ENCODE peak calls at places on chromosomes 1 and 21, in ten cellular contexts. One of them, this sample, is unnamed.

GRCh38 chr1:12155328-12155727 is 11.5 kb upstream of the TNFRSF1B start:
- DNase-seq in uterus: no peak
- DNase-seq in A549: no peak
- DNase-seq in heart left ventricle: peak; percentile 1
- DNase-seq in prostate gland: no peak
- DNase-seq in endothelial cell of umbilical vein: no peak
- DNase-seq in ovary: no peak
- DNase-seq in transverse colon: no peak
- DNase-seq in Peyer's patch: no peak
- DNase-seq in adrenal gland: no peak
- DNase-seq in this sample: no peak

GRCh38 chr1:205274041-205274691 is 46.4 kb downstream of the TMCC2 start:
- DNase-seq in uterus: no peak
- DNase-seq in A549: peak; percentile 60
- DNase-seq in heart left ventricle: no peak
- DNase-seq in prostate gland: no peak
- DNase-seq in endothelial cell of umbilical vein: no peak
- DNase-seq in ovary: no peak
- DNase-seq in transverse colon: no peak
- DNase-seq in Peyer's patch: peak; percentile 24
- DNase-seq in adrenal gland: peak; percentile 78
- DNase-seq in this sample: no peak

GRCh38 chr1:37233606-37234005 is 199.3 kb upstream of the GRIK3 start:
- DNase-seq in uterus: no peak
- DNase-seq in A549: no peak
- DNase-seq in heart left ventricle: no peak
- DNase-seq in prostate gland: no peak
- DNase-seq in endothelial cell of umbilical vein: no peak
- DNase-seq in ovary: no peak
- DNase-seq in transverse colon: no peak
- DNase-seq in Peyer's patch: no peak
- DNase-seq in adrenal gland: no peak
- DNase-seq in this sample: no peak

GRCh38 chr1:6969106-6969505 is 183.9 kb downstream of the CAMTA1 start:
- DNase-seq in uterus: no peak
- DNase-seq in A549: no peak
- DNase-seq in heart left ventricle: no peak
- DNase-seq in prostate gland: no peak
- DNase-seq in endothelial cell of umbilical vein: no peak
- DNase-seq in ovary: no peak
- DNase-seq in transverse colon: no peak
- DNase-seq in Peyer's patch: no peak
- DNase-seq in adrenal gland: no peak
- DNase-seq in this sample: no peak

GRCh38 chr1:244350027-244350426 is 101.7 kb downstream of the ADSS2 start:
- DNase-seq in uterus: no peak
- DNase-seq in A549: no peak
- DNase-seq in heart left ventricle: no peak
- DNase-seq in prostate gland: no peak
- DNase-seq in endothelial cell of umbilical vein: no peak
- DNase-seq in ovary: no peak
- DNase-seq in transverse colon: no peak
- DNase-seq in Peyer's patch: peak; percentile 23
- DNase-seq in adrenal gland: no peak
- DNase-seq in this sample: no peak

GRCh38 chr1:114668784-114669561 is 876 bp downstream of the DENND2C start:
- DNase-seq in uterus: no peak
- DNase-seq in A549: no peak
- DNase-seq in heart left ventricle: peak; percentile 21
- DNase-seq in prostate gland: no peak
- DNase-seq in endothelial cell of umbilical vein: no peak
- DNase-seq in ovary: no peak
- DNase-seq in transverse colon: no peak
- DNase-seq in Peyer's patch: no peak
- DNase-seq in adrenal gland: no peak
- DNase-seq in this sample: no peak

GRCh38 chr1:22553991-22554522 is 9.2 kb upstream of the EPHA8 start:
- DNase-seq in uterus: no peak
- DNase-seq in A549: no peak
- DNase-seq in heart left ventricle: no peak
- DNase-seq in prostate gland: no peak
- DNase-seq in endothelial cell of umbilical vein: no peak
- DNase-seq in ovary: no peak
- DNase-seq in transverse colon: peak; percentile 33
- DNase-seq in Peyer's patch: no peak
- DNase-seq in adrenal gland: no peak
- DNase-seq in this sample: no peak

GRCh38 chr1:37472281-37472680 is 2.1 kb upstream of the ZC3H12A start:
- DNase-seq in uterus: no peak
- DNase-seq in A549: no peak
- DNase-seq in heart left ventricle: no peak
- DNase-seq in prostate gland: no peak
- DNase-seq in endothelial cell of umbilical vein: no peak
- DNase-seq in ovary: no peak
- DNase-seq in transverse colon: no peak
- DNase-seq in Peyer's patch: no peak
- DNase-seq in adrenal gland: no peak
- DNase-seq in this sample: no peak

GRCh38 chr1:79617777-79618176 is 611.2 kb upstream of the ADGRL4 start:
- DNase-seq in uterus: no peak
- DNase-seq in A549: no peak
- DNase-seq in heart left ventricle: no peak
- DNase-seq in prostate gland: no peak
- DNase-seq in endothelial cell of umbilical vein: no peak
- DNase-seq in ovary: no peak
- DNase-seq in transverse colon: no peak
- DNase-seq in Peyer's patch: no peak
- DNase-seq in adrenal gland: no peak
- DNase-seq in this sample: no peak

GRCh38 chr21:45982256-45982757 is 737 bp downstream of the COL6A1 start:
- DNase-seq in uterus: peak; percentile 57
- DNase-seq in A549: no peak
- DNase-seq in heart left ventricle: peak; percentile 52
- DNase-seq in prostate gland: no peak
- DNase-seq in endothelial cell of umbilical vein: peak; percentile 10
- DNase-seq in ovary: no peak
- DNase-seq in transverse colon: peak; percentile 26
- DNase-seq in Peyer's patch: no peak
- DNase-seq in adrenal gland: no peak
- DNase-seq in this sample: no peak
- TF ChIP-seq POLR2A in uterus: no peak
- TF ChIP-seq POLR2A in A549: no peak
- TF ChIP-seq POLR2A in heart left ventricle: no peak
- TF ChIP-seq POLR2A in prostate gland: no peak
- TF ChIP-seq POLR2A in endothelial cell of umbilical vein: no peak
- TF ChIP-seq POLR2A in ovary: peak; percentile 17
- TF ChIP-seq POLR2A in transverse colon: no peak
- TF ChIP-seq POLR2A in Peyer's patch: no peak
- TF ChIP-seq POLR2A in adrenal gland: no peak
- TF ChIP-seq POLR2A in this sample: no peak

DNA sequence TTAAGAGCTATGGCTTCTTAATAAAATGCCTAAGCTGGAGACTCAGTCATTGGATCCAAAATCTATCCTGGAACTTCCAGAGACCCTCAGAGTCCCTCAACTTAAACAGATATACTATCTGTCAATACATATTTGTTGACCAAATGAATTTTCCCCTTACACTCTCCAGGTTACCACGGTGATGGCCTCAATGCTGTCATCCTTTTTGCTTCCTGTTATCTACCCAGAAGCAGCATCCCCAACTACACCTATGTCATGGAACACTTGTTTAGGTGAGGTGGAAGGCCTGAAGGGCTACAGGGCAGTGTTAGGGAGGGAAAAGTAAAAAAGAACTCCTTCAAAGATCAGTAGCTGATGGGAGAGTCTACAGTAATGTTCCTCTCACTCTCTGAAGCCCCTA is 4.4 kb upstream of the C1orf56 start:
- DNase-seq in uterus: no peak
- DNase-seq in A549: no peak
- DNase-seq in heart left ventricle: no peak
- DNase-seq in prostate gland: no peak
- DNase-seq in endothelial cell of umbilical vein: no peak
- DNase-seq in ovary: no peak
- DNase-seq in transverse colon: no peak
- DNase-seq in Peyer's patch: no peak
- DNase-seq in adrenal gland: no peak
- DNase-seq in this sample: no peak
- H3K4me1 ChIP-seq in uterus: no peaks in the 10 kb centered on the region
- H3K4me1 ChIP-seq in A549: peaks cover 5% of the 10 kb centered on the region
- H3K4me1 ChIP-seq in heart left ventricle: peaks cover 8% of the 10 kb centered on the region
- H3K4me1 ChIP-seq in prostate gland: no peaks in the 10 kb centered on the region
- H3K4me1 ChIP-seq in endothelial cell of umbilical vein: peaks cover 2% of the 10 kb centered on the region
- H3K4me1 ChIP-seq in ovary: no peaks in the 10 kb centered on the region
- H3K4me1 ChIP-seq in transverse colon: peaks cover 7% of the 10 kb centered on the region
- H3K4me1 ChIP-seq in Peyer's patch: no peaks in the 10 kb centered on the region
- H3K4me1 ChIP-seq in adrenal gland: peaks cover 4% of the 10 kb centered on the region
- H3K4me1 ChIP-seq in this sample: peaks cover 13% of the 10 kb centered on the region

DNA sequence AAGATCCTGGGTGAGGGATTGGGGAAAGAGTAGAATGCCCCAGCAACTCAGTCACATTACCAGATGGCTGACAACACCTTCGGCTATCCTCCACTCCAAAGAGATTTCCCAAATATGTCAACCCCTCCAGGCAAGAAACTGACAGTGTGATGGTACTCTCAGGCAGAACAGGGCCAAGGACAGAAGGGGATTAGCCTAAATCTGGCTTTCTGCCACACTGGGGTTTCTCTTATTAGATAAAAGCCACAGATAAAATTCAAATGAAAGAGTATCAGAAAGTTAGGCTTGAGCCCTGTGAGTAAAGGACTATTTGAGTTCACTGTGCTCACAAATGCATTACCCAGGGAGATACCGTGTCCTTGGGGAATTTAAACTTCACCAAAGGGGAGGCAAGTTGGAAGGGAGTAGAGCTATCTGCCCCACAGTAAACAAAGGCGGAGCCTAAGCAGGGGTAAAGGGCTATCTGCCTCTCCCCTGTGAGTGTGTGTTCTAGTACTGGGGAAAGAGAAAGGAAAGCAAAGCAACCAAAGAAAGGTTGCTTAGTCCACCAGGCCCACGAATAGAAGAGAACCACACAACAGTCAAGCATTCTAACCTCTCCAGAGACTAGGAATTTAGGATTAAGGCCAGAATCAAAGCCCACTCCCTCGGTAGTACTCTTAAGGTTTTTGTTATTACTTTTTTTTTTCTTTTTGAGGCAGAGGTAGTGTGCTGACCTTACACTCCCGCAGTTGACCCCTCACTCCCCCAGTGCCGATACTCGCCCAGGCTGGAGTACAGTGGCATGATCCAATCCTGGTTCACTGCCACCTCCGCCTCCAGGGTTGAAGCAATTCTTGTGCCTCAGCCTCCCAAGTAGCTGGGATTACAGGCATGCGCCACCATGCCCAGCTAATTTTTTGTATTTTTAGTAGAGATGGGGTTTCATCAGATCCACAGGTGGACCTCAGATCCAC is 12.8 kb downstream of the TPM3 start:
- DNase-seq in uterus: no peak
- DNase-seq in A549: no peak
- DNase-seq in heart left ventricle: no peak
- DNase-seq in prostate gland: no peak
- DNase-seq in endothelial cell of umbilical vein: no peak
- DNase-seq in ovary: no peak
- DNase-seq in transverse colon: peak; percentile 49
- DNase-seq in Peyer's patch: no peak
- DNase-seq in adrenal gland: peak; percentile 74
- DNase-seq in this sample: no peak
- TF ChIP-seq POLR2A in uterus: no peak
- TF ChIP-seq POLR2A in A549: no peak
- TF ChIP-seq POLR2A in heart left ventricle: no peak
- TF ChIP-seq POLR2A in prostate gland: no peak
- TF ChIP-seq POLR2A in endothelial cell of umbilical vein: no peak
- TF ChIP-seq POLR2A in ovary: no peak
- TF ChIP-seq POLR2A in transverse colon: peak; percentile 53
- TF ChIP-seq POLR2A in Peyer's patch: peak; percentile 59
- TF ChIP-seq POLR2A in adrenal gland: no peak
- TF ChIP-seq POLR2A in this sample: no peak

GRCh38 chr1:155973723-155974122 is 4.6 kb downstream of the ARHGEF2 start:
- DNase-seq in uterus: no peak
- DNase-seq in A549: no peak
- DNase-seq in heart left ventricle: no peak
- DNase-seq in prostate gland: no peak
- DNase-seq in endothelial cell of umbilical vein: no peak
- DNase-seq in ovary: no peak
- DNase-seq in transverse colon: no peak
- DNase-seq in Peyer's patch: no peak
- DNase-seq in adrenal gland: no peak
- DNase-seq in this sample: no peak

GRCh38 chr1:155976062-155976912 is 2.1 kb downstream of the ARHGEF2 start:
- DNase-seq in uterus: peak; percentile 79
- DNase-seq in A549: no peak
- DNase-seq in heart left ventricle: peak; percentile 85
- DNase-seq in prostate gland: peak; percentile 38
- DNase-seq in endothelial cell of umbilical vein: no peak
- DNase-seq in ovary: peak; percentile 91
- DNase-seq in transverse colon: peak; percentile 73
- DNase-seq in Peyer's patch: peak; percentile 75
- DNase-seq in adrenal gland: no peak
- DNase-seq in this sample: no peak

GRCh38 chr1:155974208-155975165 is 3.9 kb downstream of the ARHGEF2 start:
- DNase-seq in uterus: no peak
- DNase-seq in A549: no peak
- DNase-seq in heart left ventricle: no peak
- DNase-seq in prostate gland: no peak
- DNase-seq in endothelial cell of umbilical vein: no peak
- DNase-seq in ovary: no peak
- DNase-seq in transverse colon: no peak
- DNase-seq in Peyer's patch: no peak
- DNase-seq in adrenal gland: no peak
- DNase-seq in this sample: no peak

GRCh38 chr1:155976913-155977606 is 1.3 kb downstream of the ARHGEF2 start:
- DNase-seq in uterus: no peak
- DNase-seq in A549: no peak
- DNase-seq in heart left ventricle: no peak
- DNase-seq in prostate gland: no peak
- DNase-seq in endothelial cell of umbilical vein: no peak
- DNase-seq in ovary: no peak
- DNase-seq in transverse colon: peak; percentile 26
- DNase-seq in Peyer's patch: no peak
- DNase-seq in adrenal gland: no peak
- DNase-seq in this sample: no peak

DNA sequence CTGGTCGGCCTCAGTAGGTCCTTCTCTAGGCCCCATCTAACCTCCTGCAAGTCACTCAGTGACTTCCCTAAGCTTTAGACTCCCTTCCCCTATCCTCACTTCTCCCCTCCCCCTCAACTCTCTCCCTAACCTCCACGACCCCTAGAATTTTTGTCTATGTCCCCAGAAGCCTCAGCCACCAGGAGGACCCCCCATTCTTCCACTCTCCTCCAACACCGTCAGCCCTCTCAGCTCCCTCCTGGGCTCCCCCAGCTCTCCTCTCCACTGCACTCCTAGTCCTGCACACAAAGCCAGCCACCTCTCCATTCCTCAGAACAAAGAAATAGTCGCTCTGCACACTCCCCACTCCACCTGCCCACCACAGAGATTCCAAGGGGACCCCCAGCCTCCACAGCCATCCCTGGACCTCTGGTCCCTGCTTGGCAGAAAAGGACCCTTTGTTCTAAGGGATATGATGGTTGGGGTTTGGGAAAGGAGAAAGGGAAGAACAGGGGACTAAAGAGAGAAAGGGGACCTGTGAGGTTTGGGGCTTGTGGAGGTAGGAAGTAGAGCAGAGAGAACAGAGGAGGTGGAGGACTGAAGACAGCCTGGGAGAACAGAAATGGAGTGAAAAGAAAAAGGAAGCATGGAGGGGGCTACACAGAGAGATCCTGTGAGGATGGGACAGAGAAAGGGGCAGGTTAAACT is 2.8 kb downstream of the ARHGEF2 start:
- DNase-seq in uterus: no peak
- DNase-seq in A549: no peak
- DNase-seq in heart left ventricle: no peak
- DNase-seq in prostate gland: no peak
- DNase-seq in endothelial cell of umbilical vein: no peak
- DNase-seq in ovary: no peak
- DNase-seq in transverse colon: no peak
- DNase-seq in Peyer's patch: no peak
- DNase-seq in adrenal gland: no peak
- DNase-seq in this sample: no peak
- H3K4me1 ChIP-seq in uterus: peaks cover 29% of the 10 kb centered on the region
- H3K4me1 ChIP-seq in A549: peaks cover 73% of the 10 kb centered on the region
- H3K4me1 ChIP-seq in heart left ventricle: peaks cover 80% of the 10 kb centered on the region
- H3K4me1 ChIP-seq in prostate gland: peaks cover 14% of the 10 kb centered on the region
- H3K4me1 ChIP-seq in endothelial cell of umbilical vein: peaks cover 73% of the 10 kb centered on the region
- H3K4me1 ChIP-seq in ovary: peaks cover 39% of the 10 kb centered on the region
- H3K4me1 ChIP-seq in transverse colon: peaks cover 84% of the 10 kb centered on the region
- H3K4me1 ChIP-seq in Peyer's patch: peaks cover 35% of the 10 kb centered on the region
- H3K4me1 ChIP-seq in adrenal gland: peaks cover 3% of the 10 kb centered on the region
- H3K4me1 ChIP-seq in this sample: peaks cover 89% of the 10 kb centered on the region

This sample was measured in esophagus muscularis mucosa.